ENCODE peak calls at places on chromosomes 4 and X, in seven cellular contexts. One of them, this sample, is unnamed.

GRCh38 chrX:100895365-100896075 is 21.4 kb upstream of the NOX1 start:
- DNase-seq in naive thymus-derived CD8-positive, alpha-beta T cell: no peak
- DNase-seq in CD8-positive, alpha-beta memory T cell: peak; percentile 44
- DNase-seq in epithelial cell of esophagus: peak; percentile 95
- DNase-seq in T-helper 2 cell: no peak
- DNase-seq in heart right ventricle: no peak
- DNase-seq in adipocyte: peak; percentile 53
- DNase-seq in this sample: peak; percentile 75

GRCh38 chr4:153594208-153594607 is 89.9 kb upstream of the TLR2 start:
- DNase-seq in naive thymus-derived CD8-positive, alpha-beta T cell: no peak
- DNase-seq in adipocyte: peak; percentile 85
- DNase-seq in CD8-positive, alpha-beta memory T cell: no peak
- DNase-seq in epithelial cell of esophagus: peak; percentile 39
- DNase-seq in T-helper 2 cell: no peak
- DNase-seq in heart right ventricle: no peak
- DNase-seq in this sample: peak; percentile 29

GRCh38 chrX:110268875-110269274 is 49.0 kb downstream of the AMMECR1 start:
- DNase-seq in epithelial cell of esophagus: no peak
- DNase-seq in CD8-positive, alpha-beta memory T cell: no peak
- DNase-seq in heart right ventricle: no peak
- DNase-seq in naive thymus-derived CD8-positive, alpha-beta T cell: no peak
- DNase-seq in adipocyte: no peak
- DNase-seq in T-helper 2 cell: no peak
- DNase-seq in this sample: no peak

GRCh38 chrX:101708180-101708579 is 48.5 kb upstream of the ARMCX2 start:
- DNase-seq in naive thymus-derived CD8-positive, alpha-beta T cell: no peak
- DNase-seq in epithelial cell of esophagus: no peak
- DNase-seq in adipocyte: peak; percentile 5
- DNase-seq in heart right ventricle: no peak
- DNase-seq in CD8-positive, alpha-beta memory T cell: no peak
- DNase-seq in T-helper 2 cell: no peak
- DNase-seq in this sample: no peak

GRCh38 chr4:106316773-106317409 is 541 bp downstream of the AIMP1 start:
- DNase-seq in T-helper 2 cell: no peak
- DNase-seq in adipocyte: peak; percentile 37
- DNase-seq in heart right ventricle: no peak
- DNase-seq in naive thymus-derived CD8-positive, alpha-beta T cell: no peak
- DNase-seq in epithelial cell of esophagus: no peak
- DNase-seq in CD8-positive, alpha-beta memory T cell: no peak
- DNase-seq in this sample: no peak

GRCh38 chrX:46838482-46838857 is 1.6 kb downstream of the RP2 start:
- DNase-seq in naive thymus-derived CD8-positive, alpha-beta T cell: no peak
- DNase-seq in adipocyte: peak; percentile 42
- DNase-seq in epithelial cell of esophagus: peak; percentile 38
- DNase-seq in heart right ventricle: no peak
- DNase-seq in CD8-positive, alpha-beta memory T cell: no peak
- DNase-seq in T-helper 2 cell: no peak
- DNase-seq in this sample: no peak

GRCh38 chr4:168511780-168512467 is 15.1 kb downstream of the PALLD start:
- DNase-seq in heart right ventricle: no peak
- DNase-seq in T-helper 2 cell: peak; percentile 11
- DNase-seq in adipocyte: no peak
- DNase-seq in CD8-positive, alpha-beta memory T cell: peak; percentile 85
- DNase-seq in naive thymus-derived CD8-positive, alpha-beta T cell: peak; percentile 39
- DNase-seq in epithelial cell of esophagus: no peak
- DNase-seq in this sample: no peak

GRCh38 chrX:139204903-139205667 is 325.5 kb upstream of the F9 start:
- DNase-seq in epithelial cell of esophagus: peak; percentile 34
- DNase-seq in heart right ventricle: peak; percentile 10
- DNase-seq in T-helper 2 cell: no peak
- DNase-seq in adipocyte: peak; percentile 1
- DNase-seq in CD8-positive, alpha-beta memory T cell: no peak
- DNase-seq in naive thymus-derived CD8-positive, alpha-beta T cell: no peak
- DNase-seq in this sample: no peak

GRCh38 chr4:47836655-47837581 is 949 bp downstream of the CORIN start:
- DNase-seq in T-helper 2 cell: peak; percentile 26
- DNase-seq in adipocyte: peak; percentile 90
- DNase-seq in epithelial cell of esophagus: peak; percentile 83
- DNase-seq in naive thymus-derived CD8-positive, alpha-beta T cell: peak; percentile 25
- DNase-seq in heart right ventricle: peak; percentile 82
- DNase-seq in CD8-positive, alpha-beta memory T cell: peak; percentile 67
- DNase-seq in this sample: peak; percentile 31

GRCh38 chr4:7877131-7877530 is 62.5 kb downstream of the AFAP1 start:
- DNase-seq in T-helper 2 cell: no peak
- DNase-seq in CD8-positive, alpha-beta memory T cell: no peak
- DNase-seq in heart right ventricle: no peak
- DNase-seq in naive thymus-derived CD8-positive, alpha-beta T cell: no peak
- DNase-seq in adipocyte: no peak
- DNase-seq in epithelial cell of esophagus: no peak
- DNase-seq in this sample: no peak

GRCh38 chr4:6695660-6696581 is 2.2 kb downstream of the S100P start:
- DNase-seq in epithelial cell of esophagus: peak; percentile 74
- DNase-seq in T-helper 2 cell: no peak
- DNase-seq in heart right ventricle: no peak
- DNase-seq in CD8-positive, alpha-beta memory T cell: peak; percentile 80
- DNase-seq in adipocyte: no peak
- DNase-seq in naive thymus-derived CD8-positive, alpha-beta T cell: peak; percentile 50
- DNase-seq in this sample: no peak

GRCh38 chrX:39950035-39950688 is 147.6 kb downstream of the BCOR start:
- DNase-seq in heart right ventricle: no peak
- DNase-seq in T-helper 2 cell: no peak
- DNase-seq in naive thymus-derived CD8-positive, alpha-beta T cell: no peak
- DNase-seq in adipocyte: no peak
- DNase-seq in epithelial cell of esophagus: no peak
- DNase-seq in CD8-positive, alpha-beta memory T cell: no peak
- DNase-seq in this sample: no peak